ENCODE peak calls at places on chromosomes 11 and 22, in five cellular contexts. T is DMS79, A is left cardiac atrium, V is A172, J is foreskin fibroblast. X is an unnamed sample.

GRCh38 chr11:126542621-126543020 is 187.1 kb downstream of the ST3GAL4 start:
- DNase-seq in V (no peak), J (no peak), A (no peak), T (no peak), X (no peak)

GRCh38 chr22:29245626-29246385 is 22.0 kb downstream of the RHBDD3 start:
- DNase-seq in T (peak), V (peak), J (peak), A (peak), X (peak)

GRCh38 chr11:2092956-2093412 is 46.2 kb downstream of the IGF2 start:
- DNase-seq in V (peak), T (peak), J (no peak), A (peak), X (no peak)

GRCh38 chr11:61567286-61568061 is 13.4 kb downstream of the SYT7 start:
- DNase-seq in J (peak), A (peak), T (no peak), V (peak), X (peak)

GRCh38 chr11:61689164-61689496 is 8.9 kb downstream of the DAGLA start:
- DNase-seq in A (no peak), J (no peak), V (no peak), T (no peak), X (no peak)

GRCh38 chr11:119691701-119692546 is 37.1 kb downstream of the NECTIN1 start:
- DNase-seq in J (no peak), A (no peak), V (no peak), T (peak), X (no peak)

GRCh38 chr11:82750643-82751139 is 17.0 kb upstream of the FAM181B start:
- DNase-seq in T (no peak), J (no peak), V (no peak), A (no peak), X (no peak)

GRCh38 chr22:49717322-49717919 is 110.3 kb downstream of the BRD1 start:
- DNase-seq in T (no peak), J (no peak), V (no peak), A (no peak), X (no peak)

GRCh38 chr22:35538801-35539321 is 1.8 kb upstream of the RASD2 start:
- DNase-seq in V (no peak), T (no peak), J (no peak), A (no peak), X (no peak)

X was measured in T1000.